ENCODE peak calls at places on chromosome 11, in five cellular contexts. T is IMR-90, G is A549, H is K562, D is SK-N-SH. F is an unnamed sample.

GRCh38 chr11:17629113-17629512 is 82.1 kb downstream of the OTOG start:
- DNase-seq in T (no peak), G (no peak), H (no peak), D (no peak), F (no peak)

GRCh38 chr11:69699213-69699612 is 4.6 kb downstream of the FGF19 start:
- DNase-seq in T (no peak), G (no peak), H (no peak), D (no peak), F (no peak)

GRCh38 chr11:9639985-9640384 is 23.9 kb upstream of the SWAP70 start:
- DNase-seq in T (no peak), G (peak), H (no peak), D (no peak), F (no peak)

GRCh38 chr11:60777106-60777505 is 8.0 kb upstream of the MS4A10 start:
- DNase-seq in T (no peak), G (no peak), H (no peak), D (no peak), F (no peak)

GRCh38 chr11:62770778-62771143 is 435 bp upstream of the TAF6L start:
- DNase-seq in T (no peak), G (no peak), H (no peak), D (peak), F (no peak)

GRCh38 chr11:128021304-128022006 is 565.9 kb downstream of the ETS1 start:
- DNase-seq in T (no peak), G (no peak), H (no peak), D (peak), F (peak)

GRCh38 chr11:46390331-46391171 is 1.0 kb downstream of the CHRM4 start:
- DNase-seq in T (no peak), G (no peak), H (peak), D (peak), F (no peak)

GRCh38 chr11:94813436-94813720 is 45.2 kb downstream of the AMOTL1 start:
- DNase-seq in T (no peak), G (no peak), H (no peak), D (no peak), F (no peak)

GRCh38 chr11:117759305-117759704 is 37.7 kb downstream of the DSCAML1 start:
- DNase-seq in T (no peak), G (no peak), H (no peak), D (no peak), F (no peak)

GRCh38 chr11:80846979-80847378 is 1406.1 kb upstream of the TENM4 start:
- DNase-seq in T (no peak), G (no peak), H (no peak), D (no peak), F (no peak)

GRCh38 chr11:1390603-1391164 is 950 bp downstream of the BRSK2 start:
- DNase-seq in T (peak), G (no peak), H (no peak), D (peak), F (peak)

GRCh38 chr11:117703209-117703608 is 93.8 kb downstream of the DSCAML1 start:
- DNase-seq in T (no peak), G (peak), H (no peak), D (no peak), F (no peak)

GRCh38 chr11:119055901-119056300 is 1.1 kb downstream of the HYOU1 start:
- DNase-seq in T (peak), G (peak), H (no peak), D (peak), F (no peak)

GRCh38 chr11:117279711-117280376 is 11.3 kb upstream of the BACE1-AS start:
- DNase-seq in T (no peak), G (no peak), H (no peak), D (no peak), F (no peak)

GRCh38 chr11:45449036-45449601 is 163.0 kb upstream of the SYT13 start:
- DNase-seq in T (no peak), G (no peak), H (no peak), D (no peak), F (no peak)

GRCh38 chr11:15944460-15944859 is 411.9 kb downstream of the SOX6 start:
- DNase-seq in T (peak), G (no peak), H (no peak), D (no peak), F (peak)

GRCh38 chr11:74024630-74025029 is 15.7 kb upstream of the UCP3 start:
- DNase-seq in T (peak), G (no peak), H (peak), D (no peak), F (no peak)

GRCh38 chr11:78768947-78769346 is 194.3 kb upstream of the NARS2 start:
- DNase-seq in T (peak), G (no peak), H (no peak), D (no peak), F (no peak)

GRCh38 chr11:78907636-78908035 is 333.0 kb upstream of the NARS2 start:
- DNase-seq in T (peak), G (no peak), H (no peak), D (no peak), F (no peak)

GRCh38 chr11:73383249-73384126 is 7.3 kb downstream of the RELT start:
- DNase-seq in T (no peak), G (no peak), H (no peak), D (no peak), F (no peak)

GRCh38 chr11:2150206-2150847 is 10.7 kb downstream of the INS start:
- DNase-seq in T (peak), G (peak), H (no peak), D (peak), F (no peak)

GRCh38 chr11:126834149-126834548 is 166.4 kb downstream of the KIRREL3 start:
- DNase-seq in T (peak), G (no peak), H (no peak), D (no peak), F (no peak)
- TF ChIP-seq USF2 in T (no peak), G (no peak), H (no peak), D (no peak), F (no peak)

GRCh38 chr11:12110714-12111481 is 508 bp downstream of the MICAL2 start:
- DNase-seq in T (no peak), G (no peak), H (no peak), D (peak), F (peak)
- H3K27ac ChIP-seq in T (peak), G (peak), H (peak), D (peak), F (no peak)

DNA sequence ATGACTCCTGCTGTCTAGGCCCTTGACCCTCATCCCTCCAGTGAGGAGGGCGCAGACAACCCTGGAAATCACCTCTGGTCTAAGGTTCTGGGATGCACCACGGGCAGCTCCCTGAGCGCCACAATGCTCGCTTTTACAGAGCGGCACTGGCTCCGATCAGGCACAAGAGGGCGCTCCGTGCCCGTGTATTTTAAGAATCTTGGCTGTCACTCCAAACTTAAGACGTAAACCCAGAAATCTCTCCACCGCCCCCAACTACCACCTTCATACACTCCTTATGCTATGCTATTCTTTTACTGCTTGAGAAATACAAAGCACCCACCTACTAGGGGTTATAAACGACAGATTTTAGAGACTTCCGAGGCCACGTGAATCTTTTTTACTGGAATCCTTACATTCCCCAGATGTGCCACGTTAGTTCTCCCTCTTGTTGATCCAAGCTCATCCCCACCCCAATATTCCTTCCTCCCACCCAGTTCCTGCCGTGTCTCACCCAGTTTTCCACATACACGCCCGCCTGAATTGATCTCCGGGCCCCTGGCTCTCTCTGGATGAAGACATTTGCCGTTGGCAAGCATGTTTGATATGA is 453.6 kb downstream of the OPCML start:
- DNase-seq in T (peak), G (peak), H (peak), D (peak), F (peak)
- TF ChIP-seq USF2 in T (no peak), G (no peak), H (no peak), D (no peak), F (no peak)

GRCh38 chr11:38687008-38687407 is 2089.0 kb upstream of the RAG2 start:
- DNase-seq in T (no peak), G (no peak), H (no peak), D (no peak), F (no peak)

GRCh38 chr11:38680746-38681145 is 2082.7 kb upstream of the RAG2 start:
- DNase-seq in T (no peak), G (no peak), H (no peak), D (no peak), F (no peak)

GRCh38 chr11:38680166-38680565 is 2082.1 kb upstream of the RAG2 start:
- DNase-seq in T (no peak), G (no peak), H (no peak), D (no peak), F (no peak)

GRCh38 chr11:38683484-38683883 is 2085.4 kb upstream of the RAG2 start:
- DNase-seq in T (no peak), G (no peak), H (no peak), D (no peak), F (no peak)
- H3K27ac ChIP-seq in T (no peak), G (no peak), H (no peak), D (no peak), F (no peak)